ENCODE peak calls at places on chromosomes 7 and 10, in seven cellular contexts. I is H1, T is HepG2, M is K562, E is SK-N-SH, Z is HCT116, G is GM12878. X is an unnamed sample.

GRCh38 chr10:30041394-30042105 is 17.8 kb downstream of the JCAD start:
- DNase-seq in I (no peak), T (no peak), M (no peak), E (no peak), Z (no peak), G (no peak), X (no peak)

GRCh38 chr10:100653957-100654834 is 91.2 kb upstream of the PAX2 start:
- DNase-seq in I (peak), T (no peak), M (peak), E (peak), Z (no peak), G (no peak), X (no peak)

GRCh38 chr10:100267237-100268104 is at the start of gene CWF19L1:
- DNase-seq in I (peak), T (peak), M (peak), E (peak), Z (peak), G (peak), X (peak)

GRCh38 chr10:12388671-12389070 is 39.3 kb downstream of the CAMK1D start:
- DNase-seq in I (no peak), T (no peak), M (no peak), E (no peak), Z (no peak), G (no peak), X (no peak)

GRCh38 chr10:130795819-130796218 is 515.7 kb downstream of the TCERG1L start:
- DNase-seq in I (no peak), T (no peak), M (no peak), E (no peak), Z (no peak), G (no peak), X (no peak)

GRCh38 chr10:27540672-27541071 is 36.6 kb downstream of the RAB18 start:
- DNase-seq in I (no peak), T (no peak), M (no peak), E (no peak), Z (no peak), G (no peak), X (no peak)

GRCh38 chr10:110739811-110740271 is 95.7 kb downstream of the RBM20 start:
- DNase-seq in I (no peak), T (peak), M (no peak), E (no peak), Z (peak), G (no peak), X (no peak)

GRCh38 chr7:156088115-156088514 is 275.9 kb upstream of the SHH start:
- DNase-seq in I (no peak), T (no peak), M (no peak), E (no peak), Z (no peak), G (no peak), X (no peak)

GRCh38 chr7:30281263-30281662 is 3.1 kb upstream of the ZNRF2 start:
- DNase-seq in I (no peak), T (peak), M (no peak), E (no peak), Z (no peak), G (no peak), X (no peak)

GRCh38 chr10:4391683-4392082 is 434.3 kb upstream of the AKR1E2 start:
- DNase-seq in I (peak), T (no peak), M (no peak), E (no peak), Z (peak), G (no peak), X (no peak)

GRCh38 chr7:151844080-151844827 is 32.7 kb downstream of the PRKAG2 start:
- DNase-seq in I (no peak), T (peak), M (no peak), E (no peak), Z (no peak), G (no peak), X (no peak)

GRCh38 chr10:13338337-13339128 is 9.6 kb downstream of the SEPHS1 start:
- DNase-seq in I (no peak), T (no peak), M (no peak), E (peak), Z (no peak), G (no peak), X (no peak)

GRCh38 chr10:50937230-50937907 is 51.9 kb upstream of the A1CF start:
- DNase-seq in I (no peak), T (peak), M (no peak), E (peak), Z (peak), G (no peak), X (peak)

GRCh38 chr7:124552217-124552616 is 213.4 kb downstream of the GPR37 start:
- DNase-seq in I (no peak), T (no peak), M (no peak), E (no peak), Z (no peak), G (no peak), X (no peak)

GRCh38 chr10:110530131-110530831 is 32.6 kb downstream of the DUSP5 start:
- DNase-seq in I (peak), T (peak), M (no peak), E (peak), Z (peak), G (no peak), X (peak)

GRCh38 chr7:157507987-157508386 is 171.2 kb downstream of the DNAJB6 start:
- DNase-seq in I (no peak), T (no peak), M (no peak), E (no peak), Z (no peak), G (no peak), X (no peak)

GRCh38 chr10:84818956-84819355 is 490.6 kb downstream of the CCSER2 start:
- DNase-seq in I (no peak), T (no peak), M (no peak), E (no peak), Z (no peak), G (no peak), X (no peak)

GRCh38 chr10:103123282-103124033 is 69.6 kb downstream of the NT5C2 start:
- DNase-seq in I (no peak), T (no peak), M (no peak), E (no peak), Z (no peak), G (no peak), X (no peak)

GRCh38 chr10:116146374-116146773 is 126.6 kb downstream of the GFRA1 start:
- DNase-seq in I (no peak), T (no peak), M (no peak), E (no peak), Z (no peak), G (no peak), X (no peak)

GRCh38 chr10:127849896-127850295 is 42.8 kb downstream of the CLRN3 start:
- DNase-seq in I (no peak), T (no peak), M (no peak), E (no peak), Z (no peak), G (no peak), X (no peak)

GRCh38 chr7:153567426-153567825 is 484.8 kb upstream of the DPP6 start:
- DNase-seq in I (no peak), T (no peak), M (no peak), E (no peak), Z (no peak), G (no peak), X (no peak)

GRCh38 chr7:156616269-156617202 is 24.0 kb upstream of the RNF32 start:
- DNase-seq in I (peak), T (peak), M (no peak), E (peak), Z (no peak), G (no peak), X (no peak)

GRCh38 chr7:48094861-48095293 is 5.8 kb downstream of the UPP1 start:
- DNase-seq in I (no peak), T (no peak), M (no peak), E (no peak), Z (no peak), G (no peak), X (peak)

GRCh38 chr10:129055966-129056365 is 411.1 kb upstream of the MGMT start:
- DNase-seq in I (no peak), T (no peak), M (no peak), E (peak), Z (no peak), G (no peak), X (no peak)

GRCh38 chr10:98351831-98352402 is 63.1 kb downstream of the PYROXD2 start:
- DNase-seq in I (no peak), T (no peak), M (no peak), E (no peak), Z (no peak), G (no peak), X (no peak)

GRCh38 chr7:73652541-73652949 is 15.1 kb upstream of the VPS37D start:
- DNase-seq in I (no peak), T (no peak), M (no peak), E (no peak), Z (no peak), G (no peak), X (no peak)

GRCh38 chr7:81112731-81113130 is 193.9 kb upstream of the SEMA3C start:
- DNase-seq in I (no peak), T (no peak), M (no peak), E (no peak), Z (no peak), G (no peak), X (no peak)

GRCh38 chr10:93874309-93875031 is 19.3 kb upstream of the SLC35G1 start:
- DNase-seq in I (no peak), T (no peak), M (no peak), E (no peak), Z (no peak), G (no peak), X (no peak)

GRCh38 chr7:1646391-1646790 is 23.7 kb upstream of the ELFN1 start:
- DNase-seq in I (no peak), T (no peak), M (no peak), E (no peak), Z (no peak), G (no peak), X (no peak)

GRCh38 chr10:12448340-12448728 is 99.0 kb downstream of the CAMK1D start:
- DNase-seq in I (no peak), T (no peak), M (no peak), E (no peak), Z (no peak), G (no peak), X (no peak)

GRCh38 chr10:14843327-14843988 is 5.4 kb downstream of the HSPA14 start:
- DNase-seq in I (no peak), T (no peak), M (no peak), E (no peak), Z (no peak), G (no peak), X (no peak)

GRCh38 chr10:106424076-106424475 is 740.4 kb downstream of the SORCS1 start:
- DNase-seq in I (no peak), T (no peak), M (no peak), E (no peak), Z (no peak), G (no peak), X (no peak)

GRCh38 chr10:43420369-43421200 is 11.6 kb upstream of the HNRNPF start:
- DNase-seq in I (peak), T (peak), M (peak), E (peak), Z (no peak), G (no peak), X (peak)

GRCh38 chr10:97882142-97883091 is 32.8 kb downstream of the GOLGA7B start:
- DNase-seq in I (no peak), T (no peak), M (no peak), E (no peak), Z (peak), G (no peak), X (no peak)

GRCh38 chr10:115950320-115950719 is 322.7 kb downstream of the GFRA1 start:
- DNase-seq in I (no peak), T (no peak), M (no peak), E (no peak), Z (no peak), G (no peak), X (no peak)

GRCh38 chr7:130896051-130896881 is 162.3 kb upstream of the KLF14 start:
- DNase-seq in I (no peak), T (no peak), M (peak), E (no peak), Z (no peak), G (no peak), X (no peak)

GRCh38 chr7:70134029-70134445 is 535.8 kb downstream of the AUTS2 start:
- DNase-seq in I (no peak), T (no peak), M (no peak), E (peak), Z (no peak), G (no peak), X (no peak)
- TF ChIP-seq JUND in I (no peak), T (no peak), M (no peak), E (peak), Z (no peak), G (no peak), X (no peak)

DNA sequence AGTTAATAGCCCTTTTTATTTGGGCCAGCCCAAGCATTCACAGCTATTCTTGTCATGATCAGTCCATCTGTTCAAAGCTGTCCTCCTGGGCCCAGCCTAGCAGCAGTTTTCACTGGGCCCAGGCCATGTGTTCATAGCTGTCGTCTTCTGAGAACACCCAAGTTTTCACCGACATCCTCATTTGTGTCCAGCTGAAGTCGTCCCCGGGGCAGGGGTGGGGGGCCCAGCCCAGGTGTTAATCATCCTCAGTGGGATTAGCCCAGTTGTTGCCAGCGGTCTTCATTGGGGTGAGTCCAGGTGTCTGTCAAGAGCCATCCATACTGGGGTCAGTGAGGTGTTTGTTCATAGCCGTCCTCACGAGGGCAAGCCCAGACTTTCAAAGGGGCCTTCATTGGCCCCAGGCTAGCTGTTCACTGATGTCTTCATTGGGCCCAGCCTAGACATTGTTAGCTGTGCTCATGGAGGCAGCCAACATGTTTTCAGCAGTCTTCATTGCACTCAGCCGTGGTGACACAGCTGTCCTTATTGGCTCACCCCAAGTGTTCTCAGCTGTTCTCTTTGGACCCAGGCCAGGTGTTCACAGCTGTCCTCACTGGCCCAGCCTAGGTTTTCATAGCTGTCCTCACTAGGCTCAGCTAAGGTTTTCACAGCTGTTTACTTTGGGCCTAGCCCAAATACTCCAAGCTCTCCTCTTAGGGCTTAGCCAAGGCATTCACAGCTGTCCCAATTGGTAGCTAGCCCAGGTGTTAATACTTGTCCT is 10.0 kb downstream of the FRG2B start:
- DNase-seq in I (no peak), T (no peak), M (no peak), E (no peak), Z (no peak), G (no peak), X (peak)
- TF ChIP-seq JUND in I (no peak), T (no peak), M (no peak), E (no peak), Z (no peak), G (no peak), X (no peak)

GRCh38 chr10:71435571-71436267 is 39.0 kb downstream of the CDH23 start:
- DNase-seq in I (peak), T (no peak), M (no peak), E (peak), Z (no peak), G (no peak), X (no peak)
- TF ChIP-seq JUND in I (no peak), T (no peak), M (no peak), E (no peak), Z (no peak), G (no peak), X (no peak)

GRCh38 chr7:108348913-108349312 is 107.3 kb downstream of the NRCAM start:
- DNase-seq in I (no peak), T (no peak), M (no peak), E (no peak), Z (no peak), G (no peak), X (no peak)
- TF ChIP-seq JUND in I (no peak), T (no peak), M (no peak), E (no peak), Z (no peak), G (no peak), X (no peak)